ENCODE peak calls at places on chromosomes 4 and X, in ten cellular contexts. One of them, this sample, is unnamed.

GRCh38 chr4:41257257-41257900 is 651 bp downstream of the UCHL1 start:
- DNase-seq in colonic mucosa: peak; percentile 32
- DNase-seq in transverse colon: peak; percentile 64
- DNase-seq in endodermal cell: peak; percentile 76
- DNase-seq in tibial artery: peak; percentile 23
- DNase-seq in fibroblast of lung: peak; percentile 61
- DNase-seq in GM23248: peak; percentile 85
- DNase-seq in stomach: peak; percentile 62
- DNase-seq in adipocyte: peak; percentile 87
- DNase-seq in naive thymus-derived CD4-positive, alpha-beta T cell: no peak
- DNase-seq in this sample: peak; percentile 80

GRCh38 chr4:12963912-12964311 is 520.2 kb downstream of the RAB28 start:
- DNase-seq in tibial artery: no peak
- DNase-seq in stomach: no peak
- DNase-seq in naive thymus-derived CD4-positive, alpha-beta T cell: no peak
- DNase-seq in transverse colon: no peak
- DNase-seq in endodermal cell: no peak
- DNase-seq in colonic mucosa: no peak
- DNase-seq in adipocyte: no peak
- DNase-seq in GM23248: no peak
- DNase-seq in fibroblast of lung: no peak
- DNase-seq in this sample: no peak

GRCh38 chr4:174214102-174214878 is 69.2 kb downstream of the FBXO8 start:
- DNase-seq in GM23248: peak; percentile 39
- DNase-seq in fibroblast of lung: no peak
- DNase-seq in adipocyte: no peak
- DNase-seq in stomach: no peak
- DNase-seq in tibial artery: no peak
- DNase-seq in transverse colon: no peak
- DNase-seq in endodermal cell: peak; percentile 84
- DNase-seq in naive thymus-derived CD4-positive, alpha-beta T cell: peak; percentile 17
- DNase-seq in colonic mucosa: no peak
- DNase-seq in this sample: peak; percentile 68

GRCh38 chr4:15653864-15654391 is 1.2 kb downstream of the FBXL5 start:
- DNase-seq in colonic mucosa: peak; percentile 50
- DNase-seq in tibial artery: no peak
- DNase-seq in fibroblast of lung: peak; percentile 74
- DNase-seq in transverse colon: no peak
- DNase-seq in adipocyte: peak; percentile 75
- DNase-seq in endodermal cell: no peak
- DNase-seq in GM23248: peak; percentile 77
- DNase-seq in stomach: no peak
- DNase-seq in naive thymus-derived CD4-positive, alpha-beta T cell: no peak
- DNase-seq in this sample: no peak

GRCh38 chr4:150722908-150723362 is 141.0 kb downstream of the MAB21L2 start:
- DNase-seq in fibroblast of lung: no peak
- DNase-seq in stomach: peak; percentile 96
- DNase-seq in adipocyte: peak; percentile 32
- DNase-seq in tibial artery: peak; percentile 92
- DNase-seq in colonic mucosa: peak; percentile 91
- DNase-seq in endodermal cell: peak; percentile 64
- DNase-seq in GM23248: peak; percentile 8
- DNase-seq in naive thymus-derived CD4-positive, alpha-beta T cell: no peak
- DNase-seq in transverse colon: peak; percentile 92
- DNase-seq in this sample: peak; percentile 93

GRCh38 chrX:19912-20571 is 261.1 kb upstream of the PLCXD1 start:
- DNase-seq in adipocyte: peak; percentile 41
- DNase-seq in transverse colon: peak; percentile 7
- DNase-seq in stomach: no peak
- DNase-seq in tibial artery: no peak
- DNase-seq in colonic mucosa: no peak
- DNase-seq in naive thymus-derived CD4-positive, alpha-beta T cell: no peak
- DNase-seq in GM23248: peak; percentile 13
- DNase-seq in fibroblast of lung: no peak
- DNase-seq in endodermal cell: peak; percentile 51
- DNase-seq in this sample: no peak

GRCh38 chr4:92198711-92199110 is 105.1 kb upstream of the GRID2 start:
- DNase-seq in adipocyte: peak; percentile 85
- DNase-seq in colonic mucosa: no peak
- DNase-seq in naive thymus-derived CD4-positive, alpha-beta T cell: no peak
- DNase-seq in fibroblast of lung: peak; percentile 65
- DNase-seq in stomach: no peak
- DNase-seq in tibial artery: no peak
- DNase-seq in GM23248: peak; percentile 73
- DNase-seq in endodermal cell: no peak
- DNase-seq in transverse colon: no peak
- DNase-seq in this sample: no peak

GRCh38 chrX:21946925-21947641 is 6.6 kb downstream of the SMS start:
- DNase-seq in stomach: no peak
- DNase-seq in adipocyte: peak; percentile 56
- DNase-seq in transverse colon: no peak
- DNase-seq in colonic mucosa: no peak
- DNase-seq in tibial artery: no peak
- DNase-seq in GM23248: peak; percentile 77
- DNase-seq in endodermal cell: peak; percentile 72
- DNase-seq in naive thymus-derived CD4-positive, alpha-beta T cell: no peak
- DNase-seq in fibroblast of lung: peak; percentile 73
- DNase-seq in this sample: no peak

GRCh38 chrX:97498093-97498492 is 614.4 kb downstream of the RPA4 start:
- DNase-seq in fibroblast of lung: no peak
- DNase-seq in naive thymus-derived CD4-positive, alpha-beta T cell: no peak
- DNase-seq in tibial artery: no peak
- DNase-seq in adipocyte: no peak
- DNase-seq in stomach: no peak
- DNase-seq in GM23248: no peak
- DNase-seq in endodermal cell: no peak
- DNase-seq in transverse colon: no peak
- DNase-seq in colonic mucosa: no peak
- DNase-seq in this sample: no peak
- H3K27me3 ChIP-seq in fibroblast of lung: no peaks in the 10 kb centered on the region
- H3K27me3 ChIP-seq in naive thymus-derived CD4-positive, alpha-beta T cell: no peaks in the 10 kb centered on the region
- H3K27me3 ChIP-seq in tibial artery: no peaks in the 10 kb centered on the region
- H3K27me3 ChIP-seq in adipocyte: no peaks in the 10 kb centered on the region
- H3K27me3 ChIP-seq in stomach: no peaks in the 10 kb centered on the region
- H3K27me3 ChIP-seq in GM23248: no peaks in the 10 kb centered on the region
- H3K27me3 ChIP-seq in endodermal cell: no peaks in the 10 kb centered on the region
- H3K27me3 ChIP-seq in transverse colon: no peaks in the 10 kb centered on the region
- H3K27me3 ChIP-seq in colonic mucosa: no peaks in the 10 kb centered on the region
- H3K27me3 ChIP-seq in this sample: no peaks in the 10 kb centered on the region

GRCh38 chr4:1771555-1772305 is 21.4 kb upstream of the FGFR3 start:
- DNase-seq in stomach: no peak
- DNase-seq in naive thymus-derived CD4-positive, alpha-beta T cell: no peak
- DNase-seq in fibroblast of lung: no peak
- DNase-seq in adipocyte: no peak
- DNase-seq in endodermal cell: no peak
- DNase-seq in transverse colon: no peak
- DNase-seq in colonic mucosa: no peak
- DNase-seq in tibial artery: no peak
- DNase-seq in GM23248: no peak
- DNase-seq in this sample: no peak
- H3K4me1 ChIP-seq in stomach: peaks cover 33% of the 10 kb centered on the region
- H3K4me1 ChIP-seq in naive thymus-derived CD4-positive, alpha-beta T cell: no peaks in the 10 kb centered on the region
- H3K4me1 ChIP-seq in fibroblast of lung: no peaks in the 10 kb centered on the region
- H3K4me1 ChIP-seq in adipocyte: no peaks in the 10 kb centered on the region
- H3K4me1 ChIP-seq in endodermal cell: peaks cover 5% of the 10 kb centered on the region
- H3K4me1 ChIP-seq in transverse colon: peaks cover 14% of the 10 kb centered on the region
- H3K4me1 ChIP-seq in colonic mucosa: no peaks in the 10 kb centered on the region
- H3K4me1 ChIP-seq in tibial artery: no peaks in the 10 kb centered on the region
- H3K4me1 ChIP-seq in GM23248: no peaks in the 10 kb centered on the region
- H3K4me1 ChIP-seq in this sample: no peaks in the 10 kb centered on the region

DNA sequence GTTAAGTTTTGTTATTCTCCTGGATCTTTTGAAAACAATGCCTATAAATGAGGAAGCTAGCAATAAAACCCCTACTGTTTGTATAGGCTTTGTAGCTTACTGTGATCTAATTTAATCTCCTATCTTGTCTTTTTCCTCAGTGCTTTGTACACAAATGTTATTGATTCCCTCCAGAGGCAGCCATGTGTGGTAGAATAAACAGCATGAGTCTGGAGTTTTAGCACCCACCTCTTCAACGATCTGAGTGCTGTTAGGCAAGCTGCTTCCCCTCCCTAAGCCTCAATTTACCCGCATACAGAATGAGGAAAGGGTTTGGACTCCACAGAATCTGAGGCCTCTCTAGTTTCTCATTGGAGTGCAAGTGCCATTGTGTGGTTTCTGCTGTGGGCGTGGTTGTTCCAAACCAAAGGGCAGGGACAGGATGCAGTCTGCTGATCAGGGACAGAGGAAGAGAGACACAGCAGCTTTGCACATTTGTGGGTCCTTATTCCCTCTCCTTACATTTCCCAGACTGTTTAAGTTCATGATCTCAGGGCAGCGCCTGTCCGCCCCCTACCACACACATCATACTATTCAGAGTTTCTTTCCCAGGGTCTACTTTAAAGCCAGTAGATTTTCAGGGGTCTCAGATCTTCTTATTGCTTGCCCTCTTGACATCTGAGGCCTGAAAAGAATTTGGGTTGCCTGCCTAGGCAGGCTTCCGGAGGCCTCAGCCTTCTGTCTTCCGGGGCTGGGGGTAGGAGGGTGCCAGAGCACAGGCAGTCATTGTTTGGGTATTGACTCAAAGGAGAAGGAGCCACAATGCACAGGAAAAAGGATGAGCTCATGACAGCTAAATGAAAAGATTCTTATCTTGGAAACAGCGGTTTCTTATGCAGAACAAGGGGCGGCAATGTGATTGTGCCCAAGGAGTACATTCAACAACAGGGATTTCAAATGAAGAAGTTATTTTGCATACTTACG is 114.9 kb upstream of the TEX13D start:
- DNase-seq in tibial artery: no peak
- DNase-seq in stomach: no peak
- DNase-seq in adipocyte: no peak
- DNase-seq in transverse colon: peak; percentile 37
- DNase-seq in colonic mucosa: no peak
- DNase-seq in fibroblast of lung: peak; percentile 67
- DNase-seq in endodermal cell: peak; percentile 63
- DNase-seq in naive thymus-derived CD4-positive, alpha-beta T cell: peak; percentile 80
- DNase-seq in GM23248: peak; percentile 57
- DNase-seq in this sample: peak; percentile 21
- H3K4me3 ChIP-seq in tibial artery: no peak overlapping the region
- H3K4me3 ChIP-seq in stomach: no peak overlapping the region
- H3K4me3 ChIP-seq in adipocyte: no peak overlapping the region
- H3K4me3 ChIP-seq in transverse colon: no peak overlapping the region
- H3K4me3 ChIP-seq in colonic mucosa: no peak overlapping the region
- H3K4me3 ChIP-seq in fibroblast of lung: no peak overlapping the region
- H3K4me3 ChIP-seq in endodermal cell: peak overlapping the region; percentile 8
- H3K4me3 ChIP-seq in naive thymus-derived CD4-positive, alpha-beta T cell: peak overlapping the region; percentile 46
- H3K4me3 ChIP-seq in GM23248: no peak overlapping the region
- H3K4me3 ChIP-seq in this sample: no peak overlapping the region

DNA sequence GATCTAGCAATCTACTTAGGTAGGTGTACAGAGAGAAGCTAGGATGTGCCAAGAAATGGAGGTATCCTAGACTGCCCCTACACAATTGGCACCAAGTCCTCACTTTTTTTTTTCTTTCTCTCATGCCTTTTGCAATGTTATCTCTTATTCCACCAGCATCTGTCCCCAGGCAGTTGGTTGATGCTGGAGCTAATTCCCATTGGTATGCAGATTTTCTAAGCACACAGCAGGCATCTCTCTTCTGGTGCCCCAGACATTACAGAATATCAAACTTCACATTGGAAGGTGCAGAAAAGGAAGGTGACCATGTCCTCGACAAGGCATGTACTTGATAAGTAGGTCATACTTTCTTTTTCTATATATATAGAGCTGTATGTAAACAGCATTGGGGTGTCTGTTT is 21.6 kb downstream of the LUZP4 start:
- DNase-seq in fibroblast of lung: no peak
- DNase-seq in transverse colon: no peak
- DNase-seq in tibial artery: no peak
- DNase-seq in adipocyte: no peak
- DNase-seq in GM23248: no peak
- DNase-seq in stomach: no peak
- DNase-seq in colonic mucosa: no peak
- DNase-seq in naive thymus-derived CD4-positive, alpha-beta T cell: no peak
- DNase-seq in endodermal cell: peak; percentile 59
- DNase-seq in this sample: no peak
- H3K27me3 ChIP-seq in fibroblast of lung: no peaks in the 10 kb centered on the region
- H3K27me3 ChIP-seq in transverse colon: no peaks in the 10 kb centered on the region
- H3K27me3 ChIP-seq in tibial artery: no peaks in the 10 kb centered on the region
- H3K27me3 ChIP-seq in adipocyte: peaks cover 20% of the 10 kb centered on the region
- H3K27me3 ChIP-seq in GM23248: no peaks in the 10 kb centered on the region
- H3K27me3 ChIP-seq in stomach: no peaks in the 10 kb centered on the region
- H3K27me3 ChIP-seq in colonic mucosa: no peaks in the 10 kb centered on the region
- H3K27me3 ChIP-seq in naive thymus-derived CD4-positive, alpha-beta T cell: no peaks in the 10 kb centered on the region
- H3K27me3 ChIP-seq in endodermal cell: no peaks in the 10 kb centered on the region
- H3K27me3 ChIP-seq in this sample: no peaks in the 10 kb centered on the region

GRCh38 chr4:86946868-86947493 is 12.2 kb downstream of the AFF1 start:
- DNase-seq in tibial artery: no peak
- DNase-seq in naive thymus-derived CD4-positive, alpha-beta T cell: no peak
- DNase-seq in adipocyte: no peak
- DNase-seq in GM23248: no peak
- DNase-seq in colonic mucosa: no peak
- DNase-seq in endodermal cell: peak; percentile 46
- DNase-seq in stomach: no peak
- DNase-seq in fibroblast of lung: no peak
- DNase-seq in transverse colon: no peak
- DNase-seq in this sample: no peak
- H3K4me1 ChIP-seq in tibial artery: no peaks in the 10 kb centered on the region
- H3K4me1 ChIP-seq in naive thymus-derived CD4-positive, alpha-beta T cell: peaks cover 7% of the 10 kb centered on the region
- H3K4me1 ChIP-seq in adipocyte: peaks cover 20% of the 10 kb centered on the region
- H3K4me1 ChIP-seq in GM23248: peaks cover 5% of the 10 kb centered on the region
- H3K4me1 ChIP-seq in colonic mucosa: no peaks in the 10 kb centered on the region
- H3K4me1 ChIP-seq in endodermal cell: peaks cover 6% of the 10 kb centered on the region
- H3K4me1 ChIP-seq in stomach: peaks cover 71% of the 10 kb centered on the region
- H3K4me1 ChIP-seq in fibroblast of lung: no peaks in the 10 kb centered on the region
- H3K4me1 ChIP-seq in transverse colon: peaks cover 25% of the 10 kb centered on the region
- H3K4me1 ChIP-seq in this sample: peaks cover 13% of the 10 kb centered on the region

DNA sequence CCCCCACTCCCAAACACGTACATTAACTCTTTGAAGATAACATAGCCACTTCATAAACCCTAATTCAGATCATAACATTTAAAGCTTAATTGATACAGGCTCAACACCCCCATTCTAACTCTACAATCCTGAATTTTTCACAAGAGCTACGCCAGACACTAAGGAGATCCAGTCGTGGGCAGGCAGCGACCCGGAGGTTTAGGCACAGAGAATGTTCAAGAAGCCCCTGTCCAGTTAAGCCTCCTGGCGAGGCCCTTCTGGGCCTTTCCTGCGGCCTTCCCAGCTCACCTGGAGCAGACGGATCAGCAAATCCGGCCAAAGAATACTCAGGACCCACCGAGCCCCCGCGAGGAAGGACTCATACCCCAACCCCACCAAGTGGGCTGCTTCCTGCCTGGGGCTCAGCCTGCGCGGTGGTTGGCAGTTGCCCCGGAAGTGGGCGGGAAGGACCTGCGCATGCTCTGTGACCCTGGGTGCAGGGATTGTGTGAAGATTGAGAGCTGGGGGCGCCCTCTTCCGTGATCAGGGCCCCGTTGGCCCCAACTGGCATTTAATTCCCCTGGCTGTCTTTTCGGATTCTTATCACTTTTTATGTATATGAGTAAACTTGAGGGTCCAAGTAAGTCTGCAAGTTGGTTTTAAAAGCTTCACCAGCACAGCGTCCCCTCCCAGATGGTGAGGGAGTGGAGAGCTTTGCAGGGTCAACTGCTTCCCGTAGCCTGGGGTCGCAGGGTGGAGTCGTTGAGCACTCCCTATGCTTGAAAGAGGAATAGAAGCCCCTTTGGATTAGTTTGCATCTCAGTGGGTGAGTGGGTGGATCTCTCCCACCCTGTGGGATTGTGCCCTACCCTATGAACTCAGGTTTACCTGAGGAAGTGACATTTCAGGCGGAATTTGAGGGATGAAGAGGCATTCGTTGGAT is at the start of gene TRIM61:
- DNase-seq in colonic mucosa: peak; percentile 33
- DNase-seq in GM23248: no peak
- DNase-seq in stomach: no peak
- DNase-seq in tibial artery: no peak
- DNase-seq in endodermal cell: peak; percentile 52
- DNase-seq in transverse colon: peak; percentile 25
- DNase-seq in adipocyte: no peak
- DNase-seq in naive thymus-derived CD4-positive, alpha-beta T cell: peak; percentile 16
- DNase-seq in fibroblast of lung: peak; percentile 27
- DNase-seq in this sample: peak; percentile 93
- H3K4me3 ChIP-seq in colonic mucosa: no peak within 1 kb of the TSS
- H3K4me3 ChIP-seq in GM23248: no peak within 1 kb of the TSS
- H3K4me3 ChIP-seq in stomach: peak within 1 kb of the TSS; percentile 49
- H3K4me3 ChIP-seq in tibial artery: peak within 1 kb of the TSS; percentile 57
- H3K4me3 ChIP-seq in endodermal cell: peak within 1 kb of the TSS; percentile 92
- H3K4me3 ChIP-seq in transverse colon: peak within 1 kb of the TSS; percentile 46
- H3K4me3 ChIP-seq in adipocyte: peak within 1 kb of the TSS; percentile 90
- H3K4me3 ChIP-seq in naive thymus-derived CD4-positive, alpha-beta T cell: peak within 1 kb of the TSS; percentile 67
- H3K4me3 ChIP-seq in fibroblast of lung: peak within 1 kb of the TSS; percentile 31
- H3K4me3 ChIP-seq in this sample: peak within 1 kb of the TSS; percentile 71

This sample was measured in right cardiac atrium.